ENCODE peak calls at places on chromosomes 1 and 21, in five cellular contexts. Q is heart right ventricle, S is A549, J is hepatocyte, T is mesothelial cell of epicardium. F is an unnamed sample.

GRCh38 chr1:170145691-170146676 is at the start of gene NTMT2:
- DNase-seq in Q (peak), S (no peak), J (peak), T (no peak), F (no peak)

GRCh38 chr1:221117548-221117951 is 238.3 kb downstream of the HLX start:
- DNase-seq in Q (peak), T (no peak), J (peak), S (peak), F (peak)

GRCh38 chr1:93692983-93693591 is 11.4 kb upstream of the BCAR3 start:
- DNase-seq in S (peak), J (no peak), T (no peak), Q (no peak), F (no peak)

GRCh38 chr1:109490029-109490933 is 3.6 kb upstream of the CYB561D1 start:
- DNase-seq in J (peak), Q (peak), S (peak), T (peak), F (no peak)

GRCh38 chr1:236289492-236290131 is 7.9 kb upstream of the ERO1B start:
- DNase-seq in Q (no peak), J (no peak), S (no peak), T (no peak), F (no peak)

GRCh38 chr1:109040627-109041613 is 982 bp downstream of the WDR47 start:
- DNase-seq in Q (peak), J (peak), S (peak), T (peak), F (no peak)

GRCh38 chr1:89540406-89540970 is 15.9 kb downstream of the LRRC8B start:
- DNase-seq in T (no peak), Q (no peak), J (no peak), S (no peak), F (no peak)

GRCh38 chr1:199242601-199243000 is 603.8 kb downstream of the PTPRC start:
- DNase-seq in T (no peak), Q (no peak), S (no peak), J (no peak), F (no peak)

GRCh38 chr1:156394835-156395461 is 25.9 kb downstream of the RHBG start:
- DNase-seq in T (no peak), S (no peak), Q (no peak), J (no peak), F (no peak)
- TF ChIP-seq CTCF in T (no peak), S (no peak), Q (no peak), J (no peak), F (no peak)

DNA sequence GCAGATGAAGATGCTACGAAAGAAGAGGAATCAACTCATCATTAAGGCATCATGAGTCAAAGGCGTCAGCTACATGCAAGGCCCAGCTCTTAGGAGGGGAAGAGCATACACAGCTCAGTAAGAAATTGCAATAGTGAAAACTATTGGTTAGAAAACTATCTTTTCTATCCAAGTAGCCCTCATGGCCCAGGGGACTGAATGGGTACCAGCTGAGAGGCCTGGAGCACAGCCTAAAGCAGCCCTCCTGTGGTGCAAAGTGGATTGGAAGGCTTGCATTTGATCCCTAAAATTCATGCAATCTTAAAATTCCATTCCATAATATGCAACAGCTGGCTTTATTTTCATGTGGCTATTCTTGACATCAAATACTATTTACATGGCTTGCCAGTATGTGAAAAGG is 251.8 kb upstream of the USP24 start:
- DNase-seq in S (no peak), T (no peak), Q (no peak), J (no peak), F (peak)
- TF ChIP-seq CTCF in S (no peak), T (no peak), Q (no peak), J (no peak), F (peak)

DNA sequence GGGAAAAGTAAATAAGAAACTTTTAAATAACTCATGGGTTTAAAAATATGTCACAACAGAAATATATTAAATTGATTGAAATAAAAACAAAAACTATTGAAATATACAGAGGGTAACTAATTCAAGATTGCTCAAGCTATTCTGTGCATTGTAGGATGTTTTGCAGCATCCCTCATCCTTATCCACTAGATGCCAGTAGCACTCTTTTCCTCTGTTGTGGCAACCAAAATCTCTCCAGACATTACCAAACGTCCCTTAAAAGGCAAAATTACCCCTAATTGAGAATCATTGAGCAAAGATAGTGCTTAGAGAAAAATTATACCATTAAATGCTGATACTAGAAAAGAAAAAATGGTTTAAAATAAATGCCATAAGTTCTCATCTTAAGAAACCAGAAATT is 682.6 kb downstream of the RWDD3 start:
- DNase-seq in J (no peak), S (no peak), T (no peak), Q (no peak), F (no peak)
- TF ChIP-seq CTCF in J (peak), S (no peak), T (no peak), Q (peak), F (peak)

GRCh38 chr1:216032284-216032683 is 391.0 kb downstream of the USH2A start:
- DNase-seq in J (no peak), S (no peak), Q (no peak), T (no peak), F (no peak)

GRCh38 chr1:216028630-216029029 is 394.6 kb downstream of the USH2A start:
- DNase-seq in S (no peak), J (no peak), Q (no peak), T (no peak), F (no peak)

GRCh38 chr1:216032977-216033376 is 390.3 kb downstream of the USH2A start:
- DNase-seq in T (no peak), J (no peak), S (no peak), Q (no peak), F (no peak)

GRCh38 chr1:216034506-216034905 is 388.7 kb downstream of the USH2A start:
- DNase-seq in S (no peak), T (no peak), J (peak), Q (no peak), F (no peak)
- TF ChIP-seq CTCF in S (no peak), T (no peak), J (peak), Q (no peak), F (peak)

DNA sequence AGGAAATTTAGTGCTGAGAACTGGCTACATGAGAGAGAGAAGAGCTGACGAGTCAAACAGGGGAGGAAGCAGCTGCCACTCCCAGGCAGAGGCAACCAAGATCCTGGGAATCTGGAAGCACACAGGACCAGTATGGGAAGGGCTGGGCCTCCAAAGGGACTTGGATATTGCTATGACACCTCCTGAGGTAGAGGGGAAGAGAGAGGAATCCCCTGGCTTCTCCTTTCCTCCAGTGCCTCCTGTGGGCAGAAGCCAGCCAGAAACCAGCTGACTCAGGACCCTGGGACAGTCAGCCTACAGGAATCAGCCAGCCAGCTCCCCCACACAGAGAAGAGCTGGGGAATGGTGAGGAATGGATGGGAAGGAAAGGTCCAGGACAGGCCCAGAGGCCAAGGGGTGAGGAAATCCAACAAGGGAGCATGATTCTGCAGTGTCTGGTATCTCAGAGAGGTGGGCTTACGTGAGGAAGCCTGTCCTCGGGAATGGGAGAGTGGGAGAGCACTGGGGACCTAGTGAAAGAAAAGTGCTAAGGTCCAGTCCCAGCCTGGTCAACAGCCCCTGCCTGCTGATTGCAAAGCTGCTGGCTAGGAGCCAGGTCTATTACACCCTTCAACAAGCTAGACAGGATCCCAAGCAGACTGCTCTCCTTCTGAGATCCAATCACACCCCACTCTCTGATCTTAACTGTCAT is 43.5 kb downstream of the NAV1 start:
- DNase-seq in Q (no peak), S (no peak), J (peak), T (no peak), F (no peak)
- TF ChIP-seq CTCF in Q (no peak), S (no peak), J (no peak), T (no peak), F (peak)

GRCh38 chr21:31108969-31109368 is 70.7 kb upstream of the KRTAP19-8 start:
- DNase-seq in J (no peak), T (no peak), Q (no peak), S (no peak), F (no peak)
- TF ChIP-seq CTCF in J (peak), T (no peak), Q (peak), S (no peak), F (no peak)

GRCh38 chr21:46323710-46324389 is at the start of the genes C21orf58 and PCNT:
- DNase-seq in S (peak), Q (peak), J (peak), T (peak), F (peak)

GRCh38 chr21:46326110-46326703 is 2.3 kb downstream of the PCNT start:
- DNase-seq in J (no peak), T (no peak), S (no peak), Q (no peak), F (no peak)

GRCh38 chr21:46323227-46323709 is 402 bp downstream of the C21orf58 start:
- DNase-seq in J (peak), Q (no peak), S (no peak), T (no peak), F (no peak)

GRCh38 chr21:46324390-46325072 is 575 bp downstream of the PCNT start:
- DNase-seq in J (peak), S (peak), T (peak), Q (peak), F (peak)

GRCh38 chr21:46325073-46325912 is 1.3 kb downstream of the PCNT start:
- DNase-seq in S (peak), J (peak), Q (peak), T (peak), F (no peak)
- TF ChIP-seq CTCF in S (peak), J (peak), Q (peak), T (no peak), F (peak)

GRCh38 chr1:29379438-29380073 is 143.2 kb downstream of the PTPRU start:
- DNase-seq in J (no peak), T (peak), Q (no peak), S (no peak), F (no peak)
- TF ChIP-seq CTCF in J (peak), T (peak), Q (no peak), S (peak), F (peak)

F was measured in AG09319.